ENCODE peak calls at places on chromosomes 11 and 22, in six cellular contexts. A is H9, K is IMR-90, O is H1, L is trophoblast cell, N is mesenchymal stem cell. P is an unnamed sample.

GRCh38 chr22:19756288-19757128 is 4.1 kb upstream of the TBX1 start:
- DNase-seq in K (no peak), N (peak), L (peak), O (no peak), A (peak), P (no peak)

GRCh38 chr11:69524291-69524882 is 42.9 kb downstream of the LINC01488 start:
- DNase-seq in K (peak), O (no peak), N (peak), L (no peak), A (peak), P (no peak)

GRCh38 chr11:3220521-3221407 is 2.2 kb upstream of the MRGPRG start:
- DNase-seq in N (no peak), K (no peak), O (no peak), A (peak), L (peak), P (no peak)

GRCh38 chr22:31046591-31047226 is 34.4 kb upstream of the SMTN start:
- DNase-seq in N (peak), A (peak), O (no peak), L (no peak), K (peak), P (no peak)

GRCh38 chr11:12100886-12101285 is 9.5 kb upstream of the MICAL2 start:
- DNase-seq in K (no peak), A (no peak), O (no peak), N (no peak), L (peak), P (no peak)

GRCh38 chr22:37735054-37735453 is 38.2 kb downstream of the TRIOBP start:
- DNase-seq in A (peak), N (peak), O (no peak), K (no peak), L (peak), P (peak)

GRCh38 chr22:24995649-24996180 is 43.2 kb downstream of the KIAA1671 start:
- DNase-seq in N (no peak), A (no peak), L (no peak), O (no peak), K (no peak), P (no peak)

GRCh38 chr11:127247261-127247660 is 246.7 kb upstream of the KIRREL3 start:
- DNase-seq in K (no peak), N (no peak), A (peak), L (no peak), O (no peak), P (no peak)

GRCh38 chr11:2522636-2523255 is 77.9 kb downstream of the KCNQ1 start:
- DNase-seq in A (peak), L (no peak), K (no peak), N (no peak), O (no peak), P (no peak)

GRCh38 chr11:65855927-65856363 is 2.0 kb downstream of the CFL1 start:
- DNase-seq in K (no peak), A (peak), O (no peak), L (no peak), N (no peak), P (no peak)

GRCh38 chr22:39913321-39913720 is 12.4 kb downstream of the GRAP2 start:
- DNase-seq in A (no peak), L (no peak), N (no peak), O (no peak), K (no peak), P (no peak)

GRCh38 chr11:114271316-114271715 is 24.9 kb upstream of the NNMT start:
- DNase-seq in A (no peak), N (no peak), L (no peak), O (no peak), K (no peak), P (no peak)

GRCh38 chr22:41352058-41352457 is 29.7 kb upstream of the TEF start:
- DNase-seq in K (peak), A (no peak), L (peak), O (no peak), N (peak), P (no peak)

GRCh38 chr11:77752518-77752917 is 68.0 kb downstream of the RSF1 start:
- DNase-seq in L (peak), N (no peak), O (peak), A (peak), K (peak), P (no peak)

GRCh38 chr22:22733881-22734373 is 89.5 kb downstream of the GGTLC2 start:
- DNase-seq in A (no peak), L (no peak), K (no peak), O (no peak), N (no peak), P (no peak)

DNA sequence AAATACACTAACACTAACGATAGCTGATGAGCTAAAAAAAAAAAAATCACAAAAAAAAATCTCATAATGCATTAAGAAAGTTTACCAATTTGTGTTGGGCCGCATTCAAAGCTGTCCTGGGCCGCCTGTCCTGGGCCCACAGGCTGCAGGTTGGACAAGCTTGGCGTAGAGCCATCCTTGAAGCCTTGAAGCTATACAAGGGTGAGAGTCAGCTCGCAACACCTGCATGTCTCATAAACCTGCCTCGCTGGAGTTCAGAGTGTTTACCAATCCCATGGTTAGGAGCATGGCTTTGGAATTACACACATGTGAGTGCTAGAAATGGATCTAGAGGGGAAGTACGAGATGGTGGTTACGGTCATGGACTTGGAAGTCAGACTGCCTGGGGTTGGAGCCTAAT is 453.7 kb downstream of the INSC start:
- DNase-seq in L (no peak), O (no peak), A (no peak), K (no peak), N (no peak), P (no peak)
- H3K14ac ChIP-seq in L (no peak), O (no peak), A (no peak), K (no peak), N (no peak), P (no peak)

DNA sequence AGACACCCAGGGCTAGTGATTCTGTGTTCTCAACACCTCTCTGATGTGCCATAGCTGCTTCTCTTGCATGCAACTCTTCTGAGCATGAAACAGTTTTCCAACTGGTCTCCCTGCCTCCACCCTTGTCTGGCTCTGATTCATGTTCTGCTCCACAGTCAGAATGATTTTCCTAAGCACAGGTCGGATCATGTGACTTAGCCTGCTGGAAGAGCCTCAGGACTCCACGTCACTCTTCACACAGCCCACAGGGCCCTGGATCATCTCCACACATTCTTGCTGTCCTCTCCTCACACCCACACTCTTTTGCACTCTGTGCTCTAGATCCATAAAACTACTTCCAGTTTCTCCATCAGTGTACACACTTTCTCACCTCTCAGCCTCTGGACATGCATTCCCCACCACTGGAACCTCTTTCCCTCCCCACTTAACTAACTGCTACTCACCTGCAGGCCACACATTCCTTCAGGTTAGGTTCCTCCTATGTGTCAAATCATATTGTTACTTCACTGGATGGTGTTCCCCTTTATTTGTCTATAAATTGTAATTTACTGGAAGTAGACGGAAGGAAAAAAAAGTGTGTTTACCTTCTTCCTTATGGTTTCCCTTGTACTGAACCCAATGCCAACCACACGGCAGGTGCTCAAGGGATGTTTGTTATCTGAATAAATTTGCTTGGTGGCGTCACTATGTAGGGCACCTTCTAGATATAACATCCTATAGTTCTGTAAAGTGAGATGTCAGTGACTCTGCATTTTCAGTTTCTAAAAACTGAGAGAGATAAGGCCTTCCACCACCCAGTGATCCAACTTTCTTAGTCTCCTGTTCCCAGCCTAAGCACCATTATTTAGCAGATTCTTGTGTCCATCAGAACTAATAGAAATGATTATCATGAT is 133.7 kb downstream of the ETS1 start:
- DNase-seq in K (peak), L (no peak), O (no peak), N (peak), A (no peak), P (no peak)
- H3K14ac ChIP-seq in K (peak), L (no peak), O (no peak), N (no peak), A (no peak), P (no peak)

GRCh38 chr11:8034604-8035224 is 46.3 kb upstream of the TUB start:
- DNase-seq in K (no peak), A (no peak), N (no peak), L (no peak), O (no peak), P (no peak)
- H3K14ac ChIP-seq in K (no peak), A (no peak), N (no peak), L (no peak), O (no peak), P (no peak)

GRCh38 chr11:22276535-22276934 is 61.6 kb upstream of the SLC17A6 start:
- DNase-seq in N (no peak), L (no peak), K (no peak), O (no peak), A (no peak), P (no peak)
- H3K14ac ChIP-seq in N (no peak), L (no peak), K (no peak), O (no peak), A (no peak), P (no peak)

DNA sequence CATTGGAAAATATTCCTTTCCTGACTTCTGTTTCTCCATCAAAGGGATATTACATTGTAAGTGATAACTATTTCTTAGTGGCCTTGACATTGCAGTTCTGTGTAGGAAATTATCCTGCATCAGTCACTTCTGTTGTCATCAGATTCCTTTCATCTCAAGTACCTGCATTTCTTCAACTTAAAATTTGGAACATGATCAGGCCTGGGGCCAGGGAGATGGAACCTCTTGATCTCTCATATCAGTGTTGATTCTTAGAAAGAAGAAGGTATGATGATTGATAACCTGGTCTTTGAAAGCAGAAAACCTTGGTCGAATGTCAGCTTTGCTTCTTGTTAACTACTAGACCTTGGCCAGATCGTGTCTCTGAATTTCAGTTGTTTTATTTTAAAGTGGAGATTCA is 93.6 kb downstream of the NAV2 start:
- DNase-seq in K (no peak), O (no peak), N (no peak), L (peak), A (no peak), P (no peak)
- H3K14ac ChIP-seq in K (no peak), O (no peak), N (no peak), L (no peak), A (no peak), P (no peak)

GRCh38 chr11:75461136-75461535 is 28.1 kb upstream of the KLHL35 start:
- DNase-seq in N (no peak), K (no peak), O (no peak), L (no peak), A (no peak), P (no peak)

GRCh38 chr11:75450826-75451783 is 18.1 kb upstream of the KLHL35 start:
- DNase-seq in L (peak), K (no peak), A (peak), O (no peak), N (no peak), P (no peak)

GRCh38 chr11:75454987-75455386 is 22.0 kb upstream of the KLHL35 start:
- DNase-seq in K (no peak), O (no peak), N (no peak), L (no peak), A (no peak), P (no peak)

GRCh38 chr11:75453916-75454655 is 21.1 kb upstream of the KLHL35 start:
- DNase-seq in N (no peak), O (no peak), L (peak), K (peak), A (no peak), P (no peak)

GRCh38 chr11:75456596-75456995 is 23.6 kb upstream of the KLHL35 start:
- DNase-seq in L (no peak), K (no peak), A (no peak), O (no peak), N (no peak), P (no peak)
- H3K14ac ChIP-seq in L (no peak), K (no peak), A (peak), O (no peak), N (no peak), P (no peak)

DNA sequence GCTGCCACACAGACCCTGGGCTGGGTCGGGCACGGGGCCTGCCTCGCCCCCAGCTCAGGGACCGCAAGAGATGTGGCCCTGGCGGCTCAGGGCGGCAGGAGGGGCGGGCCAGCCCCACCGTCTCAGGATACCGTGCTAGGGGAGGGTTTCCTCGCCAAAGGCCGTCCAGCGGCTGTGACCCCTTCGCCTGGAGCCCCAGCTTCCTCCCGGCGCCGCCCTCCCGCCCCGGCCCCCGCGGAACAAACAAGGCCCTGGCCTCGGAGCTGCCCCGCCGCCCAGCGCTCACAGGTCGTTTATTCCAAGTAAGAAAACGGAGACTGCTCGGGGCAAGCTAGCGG is 543 bp upstream of the AP2A2 start:
- DNase-seq in A (no peak), N (no peak), O (no peak), K (no peak), L (no peak), P (no peak)
- H3K14ac ChIP-seq in A (no peak), N (no peak), O (no peak), K (no peak), L (peak), P (no peak)

DNA sequence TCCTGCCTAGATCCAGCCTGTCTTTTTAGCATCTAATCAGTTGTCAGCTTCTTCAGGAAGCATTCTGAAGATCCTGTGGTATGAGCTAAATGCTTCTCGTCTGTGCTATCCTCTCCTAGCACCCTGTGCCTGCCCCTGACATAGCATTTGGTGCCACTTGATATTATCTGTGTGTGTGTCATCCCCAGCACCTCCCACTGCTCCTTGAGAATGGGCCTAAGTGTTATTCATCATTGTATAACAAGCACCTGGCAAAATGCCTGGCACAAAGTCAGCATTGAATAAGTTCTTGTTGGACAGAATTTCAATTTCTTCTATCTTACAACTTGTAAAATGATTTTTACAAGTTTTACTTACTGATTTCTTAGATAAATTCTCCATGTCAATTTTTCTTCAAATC is 28.1 kb upstream of the OLFML1 start:
- DNase-seq in O (no peak), K (no peak), A (no peak), N (no peak), L (peak), P (no peak)
- H3K14ac ChIP-seq in O (no peak), K (no peak), A (no peak), N (no peak), L (no peak), P (no peak)

DNA sequence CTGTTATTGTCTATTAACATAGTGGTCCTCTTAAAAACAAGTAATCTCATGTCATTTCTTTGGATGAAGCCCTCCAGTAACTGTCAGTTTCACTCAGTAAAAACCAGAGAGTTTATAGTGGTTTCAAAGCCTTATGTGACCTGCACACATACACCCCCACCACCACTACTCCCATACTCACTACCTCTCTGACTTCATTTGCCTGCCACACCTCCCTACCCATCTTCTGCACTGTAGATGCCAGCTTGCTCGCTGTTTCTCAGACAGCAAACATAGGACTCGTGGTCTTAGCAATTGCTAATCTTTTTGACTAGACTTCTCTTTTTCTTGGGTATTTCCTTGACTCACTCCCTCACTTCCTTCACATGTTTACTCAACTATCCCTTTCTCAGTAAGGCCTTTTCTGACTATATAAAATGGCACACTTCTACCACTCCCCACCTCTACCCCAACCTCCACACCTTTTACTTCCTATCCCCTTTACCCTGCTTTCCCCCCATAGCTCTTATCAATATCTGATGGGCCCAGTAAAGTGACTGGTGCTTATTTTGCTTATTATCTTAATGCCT is 27.8 kb downstream of the CEP295 start:
- DNase-seq in L (no peak), O (no peak), A (no peak), N (no peak), K (no peak), P (no peak)
- H3K14ac ChIP-seq in L (no peak), O (no peak), A (no peak), N (no peak), K (no peak), P (no peak)

DNA sequence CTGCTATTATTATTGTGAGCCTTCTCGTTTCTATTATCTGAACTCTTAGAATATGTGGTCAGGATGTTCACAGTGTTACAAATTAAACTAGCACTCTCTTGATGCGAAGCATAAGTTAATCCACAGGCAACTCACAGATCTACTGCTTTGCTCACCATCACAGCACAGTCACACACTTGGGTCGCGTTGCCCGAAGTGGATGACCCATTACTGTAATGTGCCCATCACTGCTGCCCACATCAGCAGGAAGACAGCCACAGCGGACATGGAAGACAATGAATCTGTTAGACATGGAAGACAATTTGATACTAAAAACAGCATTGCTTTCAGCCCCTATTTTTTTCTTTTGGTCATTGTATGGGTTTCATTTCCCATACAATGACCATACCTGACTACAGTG is 216.4 kb upstream of the B3GAT1 start:
- DNase-seq in L (no peak), A (no peak), K (no peak), O (no peak), N (no peak), P (no peak)
- H3K14ac ChIP-seq in L (no peak), A (no peak), K (no peak), O (no peak), N (no peak), P (no peak)

P was measured in neuronal stem cell.